ENCODE peak calls at places on chromosomes 12 and 14, in four cellular contexts. B, Z, M and C are unnamed samples.

GRCh38 chr14:34741840-34742239 is 27.4 kb upstream of the CFL2 start:
- DNase-seq in B (no peak), Z (no peak), M (no peak), C (no peak)

GRCh38 chr14:74475678-74476077 is 17.4 kb downstream of the NPC2 start:
- DNase-seq in M (peak), Z (no peak), B (no peak), C (no peak)

GRCh38 chr14:88289214-88289613 is 33.9 kb downstream of the KCNK10 start:
- DNase-seq in M (no peak), B (no peak), Z (no peak), C (no peak)

GRCh38 chr12:49026678-49027480 is 8.3 kb upstream of the PRKAG1 start:
- DNase-seq in M (no peak), B (no peak), Z (no peak), C (no peak)

GRCh38 chr14:103056322-103057027 is 874 bp downstream of the CDC42BPB start:
- DNase-seq in Z (peak), B (peak), M (no peak), C (no peak)

GRCh38 chr12:52735816-52736632 is 32.7 kb upstream of the KRT77 start:
- DNase-seq in M (no peak), Z (no peak), B (no peak), C (no peak)

GRCh38 chr14:55807059-55807499 is 227.1 kb downstream of the KTN1 start:
- DNase-seq in Z (peak), B (peak), M (no peak), C (no peak)

GRCh38 chr14:31745741-31746140 is 184.5 kb downstream of the NUBPL start:
- DNase-seq in Z (no peak), M (no peak), B (no peak), C (no peak)

GRCh38 chr14:97178781-97179180 is 381.6 kb downstream of the VRK1 start:
- DNase-seq in B (no peak), M (no peak), Z (no peak), C (no peak)

GRCh38 chr12:542290-543113 is 82.8 kb downstream of the B4GALNT3 start:
- DNase-seq in Z (no peak), M (no peak), B (no peak), C (no peak)

GRCh38 chr12:102484017-102484731 is 3.8 kb upstream of the IGF1 start:
- DNase-seq in M (peak), Z (peak), B (peak), C (peak)

GRCh38 chr12:22437031-22437806 is 102.7 kb upstream of the ST8SIA1 start:
- DNase-seq in Z (no peak), B (no peak), M (no peak), C (no peak)

GRCh38 chr14:95240859-95241813 is 78.6 kb downstream of the CLMN start:
- DNase-seq in Z (no peak), B (no peak), M (no peak), C (no peak)

GRCh38 chr14:61588419-61588901 is 106.9 kb upstream of the HIF1A start:
- DNase-seq in Z (peak), M (no peak), B (no peak), C (no peak)

GRCh38 chr14:53599221-53599945 is 357.2 kb downstream of the BMP4 start:
- DNase-seq in M (no peak), B (no peak), Z (no peak), C (no peak)

GRCh38 chr12:3251067-3251466 is 173.9 kb downstream of the TSPAN9 start:
- DNase-seq in B (no peak), Z (no peak), M (no peak), C (no peak)

GRCh38 chr12:49347307-49348237 is 884 bp downstream of the DNAJC22 start:
- DNase-seq in Z (no peak), B (peak), M (no peak), C (peak)

GRCh38 chr12:106147956-106148355 is 9.2 kb upstream of the NUAK1 start:
- DNase-seq in B (no peak), M (no peak), Z (no peak), C (peak)